ENCODE peak calls at places on chromosomes 5 and 9, in four cellular contexts. One of them, this sample, is unnamed.

GRCh38 chr9:134372621-134373267 is 46.5 kb downstream of the RXRA start:
- DNase-seq in neural crest cell: no peak
- DNase-seq in cardiac muscle cell: no peak
- DNase-seq in upper lobe of left lung: peak
- DNase-seq in this sample: no peak

GRCh38 chr9:29100762-29101161 is 1527.5 kb upstream of the C9orf72 start:
- DNase-seq in neural crest cell: no peak
- DNase-seq in cardiac muscle cell: no peak
- DNase-seq in upper lobe of left lung: no peak
- DNase-seq in this sample: no peak

GRCh38 chr5:146111409-146111808 is 6.0 kb upstream of the PLAC8L1 start:
- DNase-seq in neural crest cell: no peak
- DNase-seq in cardiac muscle cell: peak
- DNase-seq in upper lobe of left lung: no peak
- DNase-seq in this sample: no peak

GRCh38 chr9:137172907-137173794 is 1.3 kb upstream of the TMEM210 start:
- DNase-seq in neural crest cell: no peak
- DNase-seq in cardiac muscle cell: no peak
- DNase-seq in upper lobe of left lung: peak
- DNase-seq in this sample: no peak

GRCh38 chr9:117636681-117637080 is 67.5 kb upstream of the TLR4 start:
- DNase-seq in neural crest cell: no peak
- DNase-seq in cardiac muscle cell: no peak
- DNase-seq in upper lobe of left lung: no peak
- DNase-seq in this sample: no peak

GRCh38 chr9:109031241-109031640 is 17.9 kb upstream of the CTNNAL1 start:
- DNase-seq in neural crest cell: no peak
- DNase-seq in cardiac muscle cell: no peak
- DNase-seq in upper lobe of left lung: no peak
- DNase-seq in this sample: no peak

GRCh38 chr9:130692365-130692764 is 1.2 kb upstream of the EXOSC2 start:
- DNase-seq in neural crest cell: peak
- DNase-seq in cardiac muscle cell: peak
- DNase-seq in upper lobe of left lung: peak
- DNase-seq in this sample: no peak

GRCh38 chr5:108260105-108260857 is 121.6 kb downstream of the FBXL17 start:
- DNase-seq in neural crest cell: peak
- DNase-seq in cardiac muscle cell: peak
- DNase-seq in upper lobe of left lung: no peak
- DNase-seq in this sample: peak

GRCh38 chr5:61397238-61397637 is 65.2 kb downstream of the ZSWIM6 start:
- DNase-seq in neural crest cell: no peak
- DNase-seq in cardiac muscle cell: no peak
- DNase-seq in upper lobe of left lung: no peak
- DNase-seq in this sample: peak

GRCh38 chr9:107688728-107689127 is 199.2 kb upstream of the KLF4 start:
- DNase-seq in neural crest cell: no peak
- DNase-seq in cardiac muscle cell: no peak
- DNase-seq in upper lobe of left lung: no peak
- DNase-seq in this sample: no peak

GRCh38 chr5:61746836-61747575 is 414.9 kb downstream of the ZSWIM6 start:
- DNase-seq in neural crest cell: no peak
- DNase-seq in cardiac muscle cell: no peak
- DNase-seq in upper lobe of left lung: no peak
- DNase-seq in this sample: no peak

GRCh38 chr5:172453206-172453985 is 929 bp downstream of the SH3PXD2B start:
- DNase-seq in neural crest cell: peak
- DNase-seq in cardiac muscle cell: peak
- DNase-seq in upper lobe of left lung: no peak
- DNase-seq in this sample: peak

GRCh38 chr5:14197056-14197455 is 53.9 kb downstream of the TRIO start:
- DNase-seq in neural crest cell: no peak
- DNase-seq in cardiac muscle cell: no peak
- DNase-seq in upper lobe of left lung: no peak
- DNase-seq in this sample: peak

GRCh38 chr5:88188458-88189132 is 80.0 kb downstream of the TMEM161B start:
- DNase-seq in neural crest cell: no peak
- DNase-seq in cardiac muscle cell: no peak
- DNase-seq in upper lobe of left lung: no peak
- DNase-seq in this sample: peak

GRCh38 chr5:39399135-39400036 is 25.4 kb downstream of the DAB2 start:
- DNase-seq in neural crest cell: no peak
- DNase-seq in cardiac muscle cell: no peak
- DNase-seq in upper lobe of left lung: no peak
- DNase-seq in this sample: peak

GRCh38 chr9:8428389-8428788 is 628.8 kb upstream of the DMAC1 start:
- DNase-seq in neural crest cell: no peak
- DNase-seq in cardiac muscle cell: no peak
- DNase-seq in upper lobe of left lung: no peak
- DNase-seq in this sample: no peak

GRCh38 chr9:87193151-87193550 is 245.8 kb upstream of the GAS1 start:
- DNase-seq in neural crest cell: no peak
- DNase-seq in cardiac muscle cell: no peak
- DNase-seq in upper lobe of left lung: no peak
- DNase-seq in this sample: no peak

GRCh38 chr9:127136880-127137639 is 14.6 kb upstream of the ANGPTL2 start:
- DNase-seq in neural crest cell: no peak
- DNase-seq in cardiac muscle cell: no peak
- DNase-seq in upper lobe of left lung: no peak
- DNase-seq in this sample: no peak

GRCh38 chr5:8676731-8677130 is 807.8 kb downstream of the MTRR start:
- DNase-seq in neural crest cell: no peak
- DNase-seq in cardiac muscle cell: no peak
- DNase-seq in upper lobe of left lung: no peak
- DNase-seq in this sample: no peak

GRCh38 chr5:172364773-172365172 is 81.2 kb upstream of the UBTD2 start:
- DNase-seq in neural crest cell: peak
- DNase-seq in cardiac muscle cell: no peak
- DNase-seq in upper lobe of left lung: no peak
- DNase-seq in this sample: peak

GRCh38 chr5:1555011-1555807 is 31.4 kb upstream of the LPCAT1 start:
- DNase-seq in neural crest cell: no peak
- DNase-seq in cardiac muscle cell: no peak
- DNase-seq in upper lobe of left lung: peak
- DNase-seq in this sample: no peak

GRCh38 chr5:135741040-135741439 is 93.4 kb upstream of the SLC25A48 start:
- DNase-seq in neural crest cell: no peak
- DNase-seq in cardiac muscle cell: no peak
- DNase-seq in upper lobe of left lung: no peak
- DNase-seq in this sample: no peak

GRCh38 chr5:139458580-139459407 is 3.7 kb downstream of the ECSCR start:
- DNase-seq in neural crest cell: no peak
- DNase-seq in cardiac muscle cell: no peak
- DNase-seq in upper lobe of left lung: no peak
- DNase-seq in this sample: no peak

GRCh38 chr9:131927092-131927491 is 152.6 kb downstream of the MED27 start:
- DNase-seq in neural crest cell: no peak
- DNase-seq in cardiac muscle cell: no peak
- DNase-seq in upper lobe of left lung: no peak
- DNase-seq in this sample: no peak

GRCh38 chr5:33816791-33817190 is 75.0 kb downstream of the ADAMTS12 start:
- DNase-seq in neural crest cell: no peak
- DNase-seq in cardiac muscle cell: no peak
- DNase-seq in upper lobe of left lung: no peak
- DNase-seq in this sample: no peak

GRCh38 chr9:13621871-13622564 is 342.5 kb upstream of the MPDZ start:
- DNase-seq in neural crest cell: no peak
- DNase-seq in cardiac muscle cell: no peak
- DNase-seq in upper lobe of left lung: no peak
- DNase-seq in this sample: no peak

GRCh38 chr5:56320686-56321085 is 87.6 kb upstream of the ANKRD55 start:
- DNase-seq in neural crest cell: no peak
- DNase-seq in cardiac muscle cell: no peak
- DNase-seq in upper lobe of left lung: no peak
- DNase-seq in this sample: no peak

GRCh38 chr5:80246995-80247729 is 8.7 kb downstream of the SERINC5 start:
- DNase-seq in neural crest cell: no peak
- DNase-seq in cardiac muscle cell: peak
- DNase-seq in upper lobe of left lung: no peak
- DNase-seq in this sample: peak

GRCh38 chr5:135053278-135053677 is 19.2 kb upstream of the PITX1 start:
- DNase-seq in neural crest cell: no peak
- DNase-seq in cardiac muscle cell: no peak
- DNase-seq in upper lobe of left lung: no peak
- DNase-seq in this sample: no peak

GRCh38 chr5:177128551-177128976 is 5.0 kb upstream of the NSD1 start:
- DNase-seq in neural crest cell: no peak
- DNase-seq in cardiac muscle cell: no peak
- DNase-seq in upper lobe of left lung: no peak
- DNase-seq in this sample: no peak

GRCh38 chr9:112248722-112249121 is 73.6 kb upstream of the SUSD1 start:
- DNase-seq in neural crest cell: no peak
- DNase-seq in cardiac muscle cell: no peak
- DNase-seq in upper lobe of left lung: no peak
- DNase-seq in this sample: no peak

GRCh38 chr5:67427745-67428298 is 231.2 kb upstream of the CD180 start:
- DNase-seq in neural crest cell: no peak
- DNase-seq in cardiac muscle cell: no peak
- DNase-seq in upper lobe of left lung: no peak
- DNase-seq in this sample: no peak

GRCh38 chr5:139417214-139417613 is 13.3 kb upstream of the SPATA24 start:
- DNase-seq in neural crest cell: no peak
- DNase-seq in cardiac muscle cell: peak
- DNase-seq in upper lobe of left lung: no peak
- DNase-seq in this sample: no peak

GRCh38 chr5:149632311-149633251 is 51.3 kb downstream of the ARHGEF37 start:
- DNase-seq in neural crest cell: no peak
- DNase-seq in cardiac muscle cell: peak
- DNase-seq in upper lobe of left lung: no peak
- DNase-seq in this sample: no peak

GRCh38 chr5:53430618-53431252 is 49.7 kb upstream of the FST start:
- DNase-seq in neural crest cell: no peak
- DNase-seq in cardiac muscle cell: peak
- DNase-seq in upper lobe of left lung: no peak
- DNase-seq in this sample: peak

GRCh38 chr5:133385346-133385745 is 227.0 kb downstream of the FSTL4 start:
- DNase-seq in neural crest cell: no peak
- DNase-seq in cardiac muscle cell: no peak
- DNase-seq in upper lobe of left lung: no peak
- DNase-seq in this sample: no peak

GRCh38 chr5:136308396-136308795 is 56.9 kb downstream of the TRPC7 start:
- DNase-seq in neural crest cell: no peak
- DNase-seq in cardiac muscle cell: peak
- DNase-seq in upper lobe of left lung: no peak
- DNase-seq in this sample: no peak

GRCh38 chr5:150159741-150160179 is 4.1 kb upstream of the PDGFRB start:
- DNase-seq in neural crest cell: no peak
- DNase-seq in cardiac muscle cell: no peak
- DNase-seq in upper lobe of left lung: no peak
- DNase-seq in this sample: peak

GRCh38 chr9:34220218-34220617 is 41.4 kb downstream of the UBAP1 start:
- DNase-seq in neural crest cell: no peak
- DNase-seq in cardiac muscle cell: no peak
- DNase-seq in upper lobe of left lung: no peak
- DNase-seq in this sample: no peak

GRCh38 chr9:35481347-35481975 is 8.4 kb upstream of the RUSC2 start:
- DNase-seq in neural crest cell: no peak
- DNase-seq in cardiac muscle cell: peak
- DNase-seq in upper lobe of left lung: no peak
- DNase-seq in this sample: peak

GRCh38 chr9:129514497-129514867 is 106.4 kb downstream of the C9orf50 start:
- DNase-seq in neural crest cell: no peak
- DNase-seq in cardiac muscle cell: no peak
- DNase-seq in upper lobe of left lung: no peak
- DNase-seq in this sample: no peak

GRCh38 chr9:129518074-129518473 is 102.8 kb downstream of the C9orf50 start:
- DNase-seq in neural crest cell: no peak
- DNase-seq in cardiac muscle cell: no peak
- DNase-seq in upper lobe of left lung: no peak
- DNase-seq in this sample: no peak

GRCh38 chr9:129513856-129514496 is 106.9 kb downstream of the C9orf50 start:
- DNase-seq in neural crest cell: no peak
- DNase-seq in cardiac muscle cell: no peak
- DNase-seq in upper lobe of left lung: no peak
- DNase-seq in this sample: no peak

GRCh38 chr9:129514891-129515290 is 106.0 kb downstream of the C9orf50 start:
- DNase-seq in neural crest cell: no peak
- DNase-seq in cardiac muscle cell: no peak
- DNase-seq in upper lobe of left lung: no peak
- DNase-seq in this sample: no peak

GRCh38 chr9:129517006-129517405 is 103.9 kb downstream of the C9orf50 start:
- DNase-seq in neural crest cell: no peak
- DNase-seq in cardiac muscle cell: no peak
- DNase-seq in upper lobe of left lung: no peak
- DNase-seq in this sample: no peak
- TF ChIP-seq CTCF in neural crest cell: no peak
- TF ChIP-seq CTCF in cardiac muscle cell: no peak
- TF ChIP-seq CTCF in upper lobe of left lung: no peak
- TF ChIP-seq CTCF in this sample: no peak

GRCh38 chr5:179118756-179119414 is 58.7 kb downstream of the ZNF354C start:
- DNase-seq in neural crest cell: no peak
- DNase-seq in cardiac muscle cell: no peak
- DNase-seq in upper lobe of left lung: no peak
- DNase-seq in this sample: no peak
- TF ChIP-seq CTCF in neural crest cell: no peak
- TF ChIP-seq CTCF in cardiac muscle cell: no peak
- TF ChIP-seq CTCF in upper lobe of left lung: no peak
- TF ChIP-seq CTCF in this sample: no peak

DNA sequence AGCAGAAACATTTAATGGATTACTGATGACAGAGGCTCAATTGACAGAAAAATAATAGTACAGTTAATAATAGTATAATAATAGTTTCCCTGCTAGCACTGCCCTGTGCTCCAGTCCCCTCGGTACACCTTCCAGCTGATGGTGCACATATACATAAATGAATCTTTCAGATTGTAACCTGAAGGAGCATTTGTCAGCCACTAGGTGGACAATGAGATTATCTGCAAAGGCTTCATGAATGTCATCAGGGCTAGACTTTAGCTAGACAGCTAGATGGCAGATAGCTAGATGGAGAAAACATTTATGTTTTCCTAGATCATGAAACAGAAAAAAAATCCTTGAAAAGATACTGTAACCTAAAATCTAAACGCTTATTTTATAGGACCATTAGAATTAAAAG is 304.4 kb upstream of the SMC2 start:
- DNase-seq in neural crest cell: no peak
- DNase-seq in cardiac muscle cell: peak
- DNase-seq in upper lobe of left lung: no peak
- DNase-seq in this sample: peak
- TF ChIP-seq CTCF in neural crest cell: peak
- TF ChIP-seq CTCF in cardiac muscle cell: peak
- TF ChIP-seq CTCF in upper lobe of left lung: peak
- TF ChIP-seq CTCF in this sample: peak

GRCh38 chr9:37971107-37971459 is 67.2 kb upstream of the SLC25A51 start:
- DNase-seq in neural crest cell: no peak
- DNase-seq in cardiac muscle cell: no peak
- DNase-seq in upper lobe of left lung: no peak
- DNase-seq in this sample: no peak

GRCh38 chr9:37971691-37972090 is 67.8 kb upstream of the SLC25A51 start:
- DNase-seq in neural crest cell: no peak
- DNase-seq in cardiac muscle cell: no peak
- DNase-seq in upper lobe of left lung: no peak
- DNase-seq in this sample: no peak

GRCh38 chr9:37970301-37971106 is 66.6 kb upstream of the SLC25A51 start:
- DNase-seq in neural crest cell: no peak
- DNase-seq in cardiac muscle cell: no peak
- DNase-seq in upper lobe of left lung: no peak
- DNase-seq in this sample: no peak

GRCh38 chr9:37974506-37975173 is 70.7 kb upstream of the SLC25A51 start:
- DNase-seq in neural crest cell: no peak
- DNase-seq in cardiac muscle cell: no peak
- DNase-seq in upper lobe of left lung: no peak
- DNase-seq in this sample: no peak

GRCh38 chr9:37972346-37972745 is 68.4 kb upstream of the SLC25A51 start:
- DNase-seq in neural crest cell: no peak
- DNase-seq in cardiac muscle cell: no peak
- DNase-seq in upper lobe of left lung: no peak
- DNase-seq in this sample: no peak
- TF ChIP-seq CTCF in neural crest cell: peak
- TF ChIP-seq CTCF in cardiac muscle cell: peak
- TF ChIP-seq CTCF in upper lobe of left lung: no peak
- TF ChIP-seq CTCF in this sample: peak